ENCODE peak calls at places on chromosomes 5 and 9, in ten cellular contexts. One of them, this sample, is unnamed.

GRCh38 chr9:37574996-37575395 is 1.2 kb downstream of the FBXO10 start:
- DNase-seq in Panc1: no peak
- DNase-seq in stomach: no peak
- DNase-seq in psoas muscle: no peak
- DNase-seq in breast epithelium: no peak
- DNase-seq in prostate gland: no peak
- DNase-seq in thyroid gland: no peak
- DNase-seq in tibial artery: no peak
- DNase-seq in GM12878: no peak
- DNase-seq in A549: no peak
- DNase-seq in this sample: no peak

GRCh38 chr9:134322781-134323241 is 3.4 kb upstream of the RXRA start:
- DNase-seq in thyroid gland: no peak
- DNase-seq in Panc1: no peak
- DNase-seq in stomach: no peak
- DNase-seq in GM12878: no peak
- DNase-seq in psoas muscle: no peak
- DNase-seq in A549: no peak
- DNase-seq in tibial artery: peak; percentile 61
- DNase-seq in prostate gland: no peak
- DNase-seq in breast epithelium: no peak
- DNase-seq in this sample: no peak

GRCh38 chr9:127970401-127971313 is 10.1 kb downstream of the EEIG1 start:
- DNase-seq in breast epithelium: no peak
- DNase-seq in prostate gland: no peak
- DNase-seq in stomach: no peak
- DNase-seq in Panc1: no peak
- DNase-seq in thyroid gland: no peak
- DNase-seq in GM12878: peak; percentile 95
- DNase-seq in tibial artery: no peak
- DNase-seq in A549: no peak
- DNase-seq in psoas muscle: no peak
- DNase-seq in this sample: no peak

GRCh38 chr5:53038196-53038847 is 49.2 kb downstream of the ITGA2 start:
- DNase-seq in tibial artery: no peak
- DNase-seq in psoas muscle: peak; percentile 18
- DNase-seq in prostate gland: no peak
- DNase-seq in Panc1: no peak
- DNase-seq in A549: no peak
- DNase-seq in breast epithelium: no peak
- DNase-seq in thyroid gland: no peak
- DNase-seq in stomach: no peak
- DNase-seq in GM12878: no peak
- DNase-seq in this sample: no peak

GRCh38 chr5:114185274-114185673 is 176.6 kb upstream of the KCNN2 start:
- DNase-seq in stomach: no peak
- DNase-seq in psoas muscle: peak; percentile 16
- DNase-seq in breast epithelium: no peak
- DNase-seq in thyroid gland: no peak
- DNase-seq in GM12878: no peak
- DNase-seq in A549: no peak
- DNase-seq in tibial artery: no peak
- DNase-seq in prostate gland: no peak
- DNase-seq in Panc1: no peak
- DNase-seq in this sample: peak; percentile 32

GRCh38 chr5:38867071-38867790 is 21.4 kb downstream of the OSMR start:
- DNase-seq in thyroid gland: no peak
- DNase-seq in A549: no peak
- DNase-seq in prostate gland: no peak
- DNase-seq in psoas muscle: no peak
- DNase-seq in tibial artery: no peak
- DNase-seq in GM12878: no peak
- DNase-seq in breast epithelium: no peak
- DNase-seq in stomach: no peak
- DNase-seq in Panc1: no peak
- DNase-seq in this sample: no peak

GRCh38 chr9:10130061-10130675 is 482.6 kb downstream of the PTPRD start:
- DNase-seq in tibial artery: no peak
- DNase-seq in breast epithelium: no peak
- DNase-seq in Panc1: no peak
- DNase-seq in thyroid gland: no peak
- DNase-seq in psoas muscle: no peak
- DNase-seq in A549: no peak
- DNase-seq in prostate gland: no peak
- DNase-seq in GM12878: no peak
- DNase-seq in stomach: no peak
- DNase-seq in this sample: no peak

GRCh38 chr5:52705720-52706119 is 82.0 kb upstream of the ITGA1 start:
- DNase-seq in stomach: no peak
- DNase-seq in thyroid gland: no peak
- DNase-seq in prostate gland: no peak
- DNase-seq in GM12878: no peak
- DNase-seq in tibial artery: no peak
- DNase-seq in breast epithelium: no peak
- DNase-seq in psoas muscle: no peak
- DNase-seq in Panc1: no peak
- DNase-seq in A549: no peak
- DNase-seq in this sample: no peak

GRCh38 chr9:125493384-125493783 is 213.6 kb downstream of the MAPKAP1 start:
- DNase-seq in GM12878: no peak
- DNase-seq in Panc1: no peak
- DNase-seq in prostate gland: no peak
- DNase-seq in psoas muscle: no peak
- DNase-seq in breast epithelium: no peak
- DNase-seq in stomach: peak; percentile 34
- DNase-seq in thyroid gland: no peak
- DNase-seq in tibial artery: no peak
- DNase-seq in A549: no peak
- DNase-seq in this sample: no peak

GRCh38 chr9:93599571-93600403 is 23.4 kb downstream of the PHF2 start:
- DNase-seq in tibial artery: peak; percentile 34
- DNase-seq in GM12878: no peak
- DNase-seq in stomach: no peak
- DNase-seq in prostate gland: no peak
- DNase-seq in thyroid gland: no peak
- DNase-seq in breast epithelium: no peak
- DNase-seq in Panc1: no peak
- DNase-seq in A549: no peak
- DNase-seq in psoas muscle: no peak
- DNase-seq in this sample: no peak

DNA sequence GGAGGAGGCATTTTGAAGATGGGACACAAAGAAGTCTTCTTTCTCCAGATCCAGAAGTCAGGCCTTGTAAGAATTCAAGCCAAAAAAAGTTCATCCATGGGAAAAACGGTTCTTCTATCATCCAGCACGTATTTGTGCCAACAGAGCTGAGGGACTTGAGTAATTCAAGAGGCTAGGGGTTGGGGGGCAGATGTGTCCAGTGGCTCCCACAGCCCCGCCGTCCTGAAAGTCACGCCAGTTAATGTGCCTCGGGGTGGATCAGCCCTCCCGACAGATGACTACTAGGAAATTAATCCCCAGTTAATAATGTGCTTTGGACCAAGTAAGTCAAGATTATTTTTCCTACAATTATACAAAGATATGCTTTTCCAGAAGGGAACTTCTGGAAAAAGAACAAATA is 23.4 kb downstream of the NREP start:
- DNase-seq in psoas muscle: no peak
- DNase-seq in prostate gland: no peak
- DNase-seq in thyroid gland: no peak
- DNase-seq in breast epithelium: no peak
- DNase-seq in Panc1: no peak
- DNase-seq in stomach: no peak
- DNase-seq in tibial artery: no peak
- DNase-seq in GM12878: no peak
- DNase-seq in A549: no peak
- DNase-seq in this sample: no peak
- H3K27ac ChIP-seq in psoas muscle: peak overlapping the region; percentile 81
- H3K27ac ChIP-seq in prostate gland: no peak overlapping the region
- H3K27ac ChIP-seq in thyroid gland: no peak overlapping the region
- H3K27ac ChIP-seq in breast epithelium: no peak overlapping the region
- H3K27ac ChIP-seq in Panc1: no peak overlapping the region
- H3K27ac ChIP-seq in stomach: no peak overlapping the region
- H3K27ac ChIP-seq in tibial artery: peak overlapping the region; percentile 58
- H3K27ac ChIP-seq in GM12878: no peak overlapping the region
- H3K27ac ChIP-seq in A549: no peak overlapping the region
- H3K27ac ChIP-seq in this sample: peak overlapping the region; percentile 50

DNA sequence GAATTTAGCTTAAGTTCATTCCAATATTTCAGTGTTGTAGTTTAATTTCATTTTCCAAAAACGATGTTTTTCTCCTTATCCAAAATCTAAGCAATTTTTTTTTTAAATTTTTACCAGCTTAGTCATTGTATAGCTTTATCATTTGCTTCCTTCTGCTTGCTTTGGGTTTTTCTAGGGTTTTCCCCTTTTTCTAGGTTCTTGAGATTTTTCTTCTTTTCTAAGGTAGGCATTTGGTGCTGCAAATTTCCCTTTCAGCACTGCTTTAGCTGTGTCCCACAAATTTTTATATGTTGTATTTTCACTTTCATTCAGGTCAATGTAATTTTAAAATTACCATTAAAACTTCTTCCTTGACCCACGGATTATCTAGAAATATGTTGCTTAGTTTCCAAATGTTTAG is 34.4 kb upstream of the CCDC112 start:
- DNase-seq in thyroid gland: no peak
- DNase-seq in psoas muscle: no peak
- DNase-seq in tibial artery: no peak
- DNase-seq in breast epithelium: no peak
- DNase-seq in prostate gland: no peak
- DNase-seq in A549: no peak
- DNase-seq in stomach: no peak
- DNase-seq in Panc1: no peak
- DNase-seq in GM12878: no peak
- DNase-seq in this sample: no peak
- H3K4me3 ChIP-seq in thyroid gland: no peak overlapping the region
- H3K4me3 ChIP-seq in psoas muscle: no peak overlapping the region
- H3K4me3 ChIP-seq in tibial artery: no peak overlapping the region
- H3K4me3 ChIP-seq in breast epithelium: no peak overlapping the region
- H3K4me3 ChIP-seq in prostate gland: no peak overlapping the region
- H3K4me3 ChIP-seq in A549: no peak overlapping the region
- H3K4me3 ChIP-seq in stomach: no peak overlapping the region
- H3K4me3 ChIP-seq in Panc1: no peak overlapping the region
- H3K4me3 ChIP-seq in GM12878: no peak overlapping the region
- H3K4me3 ChIP-seq in this sample: no peak overlapping the region

GRCh38 chr5:95892784-95893354 is 68.8 kb downstream of the ELL2 start:
- DNase-seq in psoas muscle: no peak
- DNase-seq in prostate gland: no peak
- DNase-seq in breast epithelium: no peak
- DNase-seq in tibial artery: no peak
- DNase-seq in Panc1: no peak
- DNase-seq in thyroid gland: peak; percentile 41
- DNase-seq in stomach: peak; percentile 48
- DNase-seq in A549: peak; percentile 41
- DNase-seq in GM12878: no peak
- DNase-seq in this sample: no peak
- TF ChIP-seq CTCF in psoas muscle: peak; percentile 41
- TF ChIP-seq CTCF in prostate gland: no peak
- TF ChIP-seq CTCF in breast epithelium: no peak
- TF ChIP-seq CTCF in tibial artery: no peak
- TF ChIP-seq CTCF in Panc1: peak; percentile 75
- TF ChIP-seq CTCF in thyroid gland: no peak
- TF ChIP-seq CTCF in stomach: peak; percentile 31
- TF ChIP-seq CTCF in A549: peak; percentile 65
- TF ChIP-seq CTCF in GM12878: peak; percentile 62
- TF ChIP-seq CTCF in this sample: peak; percentile 29

GRCh38 chr9:104075801-104076753 is 18.0 kb upstream of the SMC2 start:
- DNase-seq in psoas muscle: no peak
- DNase-seq in prostate gland: no peak
- DNase-seq in A549: no peak
- DNase-seq in breast epithelium: no peak
- DNase-seq in stomach: no peak
- DNase-seq in GM12878: no peak
- DNase-seq in Panc1: no peak
- DNase-seq in tibial artery: no peak
- DNase-seq in thyroid gland: no peak
- DNase-seq in this sample: no peak

GRCh38 chr9:104073098-104073769 is 20.9 kb upstream of the SMC2 start:
- DNase-seq in Panc1: no peak
- DNase-seq in prostate gland: no peak
- DNase-seq in breast epithelium: no peak
- DNase-seq in stomach: no peak
- DNase-seq in A549: no peak
- DNase-seq in psoas muscle: no peak
- DNase-seq in GM12878: no peak
- DNase-seq in thyroid gland: no peak
- DNase-seq in tibial artery: no peak
- DNase-seq in this sample: no peak

GRCh38 chr9:104071589-104071988 is 22.5 kb upstream of the SMC2 start:
- DNase-seq in thyroid gland: no peak
- DNase-seq in breast epithelium: no peak
- DNase-seq in Panc1: no peak
- DNase-seq in stomach: no peak
- DNase-seq in prostate gland: no peak
- DNase-seq in GM12878: no peak
- DNase-seq in tibial artery: no peak
- DNase-seq in A549: no peak
- DNase-seq in psoas muscle: no peak
- DNase-seq in this sample: no peak

GRCh38 chr9:104074876-104075275 is 19.2 kb upstream of the SMC2 start:
- DNase-seq in stomach: no peak
- DNase-seq in breast epithelium: no peak
- DNase-seq in Panc1: no peak
- DNase-seq in tibial artery: no peak
- DNase-seq in GM12878: no peak
- DNase-seq in psoas muscle: no peak
- DNase-seq in prostate gland: no peak
- DNase-seq in thyroid gland: no peak
- DNase-seq in A549: no peak
- DNase-seq in this sample: no peak

GRCh38 chr9:104073770-104074133 is 20.4 kb upstream of the SMC2 start:
- DNase-seq in prostate gland: peak; percentile 10
- DNase-seq in A549: no peak
- DNase-seq in GM12878: no peak
- DNase-seq in psoas muscle: no peak
- DNase-seq in tibial artery: no peak
- DNase-seq in stomach: no peak
- DNase-seq in thyroid gland: no peak
- DNase-seq in Panc1: no peak
- DNase-seq in breast epithelium: no peak
- DNase-seq in this sample: no peak
- H3K27ac ChIP-seq in prostate gland: no peak overlapping the region
- H3K27ac ChIP-seq in A549: peak overlapping the region; percentile 65
- H3K27ac ChIP-seq in GM12878: no peak overlapping the region
- H3K27ac ChIP-seq in psoas muscle: no peak overlapping the region
- H3K27ac ChIP-seq in tibial artery: peak overlapping the region; percentile 7
- H3K27ac ChIP-seq in stomach: no peak overlapping the region
- H3K27ac ChIP-seq in thyroid gland: no peak overlapping the region
- H3K27ac ChIP-seq in Panc1: no peak overlapping the region
- H3K27ac ChIP-seq in breast epithelium: no peak overlapping the region
- H3K27ac ChIP-seq in this sample: peak overlapping the region; percentile 50

DNA sequence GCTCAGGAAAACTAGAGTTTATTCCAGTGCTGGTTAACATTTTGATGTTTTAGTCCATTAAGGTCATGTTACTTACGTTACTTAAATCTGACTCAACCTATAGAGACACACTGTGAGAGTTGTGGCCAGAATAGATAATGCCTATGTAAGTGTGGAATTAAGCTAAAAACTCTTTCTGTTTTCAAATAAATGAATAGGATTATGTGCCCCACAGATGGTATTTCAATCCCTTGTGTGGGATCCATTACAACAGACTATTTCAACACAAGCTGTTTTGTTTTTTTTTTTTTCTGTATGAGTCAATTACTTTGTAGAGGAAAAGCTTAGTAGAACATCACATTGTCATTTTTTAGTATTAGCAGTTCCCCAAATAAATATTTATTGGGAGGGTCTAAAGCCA is 68.2 kb downstream of the MEGF10 start:
- DNase-seq in tibial artery: no peak
- DNase-seq in Panc1: no peak
- DNase-seq in thyroid gland: no peak
- DNase-seq in GM12878: no peak
- DNase-seq in A549: no peak
- DNase-seq in psoas muscle: no peak
- DNase-seq in prostate gland: no peak
- DNase-seq in breast epithelium: no peak
- DNase-seq in stomach: no peak
- DNase-seq in this sample: no peak
- H3K4me3 ChIP-seq in tibial artery: no peak overlapping the region
- H3K4me3 ChIP-seq in Panc1: no peak overlapping the region
- H3K4me3 ChIP-seq in thyroid gland: no peak overlapping the region
- H3K4me3 ChIP-seq in GM12878: no peak overlapping the region
- H3K4me3 ChIP-seq in A549: no peak overlapping the region
- H3K4me3 ChIP-seq in psoas muscle: no peak overlapping the region
- H3K4me3 ChIP-seq in prostate gland: no peak overlapping the region
- H3K4me3 ChIP-seq in breast epithelium: no peak overlapping the region
- H3K4me3 ChIP-seq in stomach: no peak overlapping the region
- H3K4me3 ChIP-seq in this sample: no peak overlapping the region